ENCODE peak calls at places on chromosome 6, in four cellular contexts. One of them, this sample, is unnamed.

GRCh38 chr6:11853678-11854417 is 75.2 kb upstream of the ADTRP start:
- DNase-seq in head of caudate nucleus: no peak
- DNase-seq in T follicular helper cell: no peak
- DNase-seq in T-helper 2 cell: no peak
- DNase-seq in this sample: no peak

GRCh38 chr6:136059308-136059707 is 190.8 kb downstream of the MTFR2 start:
- DNase-seq in head of caudate nucleus: peak
- DNase-seq in T follicular helper cell: no peak
- DNase-seq in T-helper 2 cell: no peak
- DNase-seq in this sample: peak

GRCh38 chr6:143878272-143878760 is 14.0 kb downstream of the ZC2HC1B start:
- DNase-seq in head of caudate nucleus: no peak
- DNase-seq in T follicular helper cell: no peak
- DNase-seq in T-helper 2 cell: no peak
- DNase-seq in this sample: no peak

GRCh38 chr6:81204741-81205140 is 547.7 kb downstream of the TENT5A start:
- DNase-seq in head of caudate nucleus: no peak
- DNase-seq in T follicular helper cell: no peak
- DNase-seq in T-helper 2 cell: no peak
- DNase-seq in this sample: no peak

GRCh38 chr6:21229061-21229460 is 364.5 kb upstream of the SOX4 start:
- DNase-seq in head of caudate nucleus: no peak
- DNase-seq in T follicular helper cell: no peak
- DNase-seq in T-helper 2 cell: no peak
- DNase-seq in this sample: peak

GRCh38 chr6:52155791-52156576 is 30.2 kb upstream of the IL17A start:
- DNase-seq in head of caudate nucleus: no peak
- DNase-seq in T follicular helper cell: no peak
- DNase-seq in T-helper 2 cell: no peak
- DNase-seq in this sample: no peak

GRCh38 chr6:130843575-130844320 is 16.5 kb downstream of the SMLR1 start:
- DNase-seq in head of caudate nucleus: no peak
- DNase-seq in T follicular helper cell: no peak
- DNase-seq in T-helper 2 cell: peak
- DNase-seq in this sample: peak

GRCh38 chr6:73644941-73645591 is 8.7 kb downstream of the SLC17A5 start:
- DNase-seq in head of caudate nucleus: no peak
- DNase-seq in T follicular helper cell: no peak
- DNase-seq in T-helper 2 cell: no peak
- DNase-seq in this sample: no peak

GRCh38 chr6:150088481-150089154 is 19.7 kb upstream of the ULBP3 start:
- DNase-seq in head of caudate nucleus: no peak
- DNase-seq in T follicular helper cell: no peak
- DNase-seq in T-helper 2 cell: no peak
- DNase-seq in this sample: peak

GRCh38 chr6:100257661-100258395 is 206.9 kb downstream of the SIM1 start:
- DNase-seq in head of caudate nucleus: no peak
- DNase-seq in T follicular helper cell: no peak
- DNase-seq in T-helper 2 cell: no peak
- DNase-seq in this sample: no peak

GRCh38 chr6:137839076-137839475 is 28.0 kb upstream of the TNFAIP3 start:
- DNase-seq in head of caudate nucleus: no peak
- DNase-seq in T follicular helper cell: no peak
- DNase-seq in T-helper 2 cell: no peak
- DNase-seq in this sample: no peak

GRCh38 chr6:169962604-169963469 is 211.4 kb downstream of the ERMARD start:
- DNase-seq in head of caudate nucleus: peak
- DNase-seq in T follicular helper cell: no peak
- DNase-seq in T-helper 2 cell: no peak
- DNase-seq in this sample: no peak

This sample was measured in globus pallidus.